ENCODE peak calls at places on chromosomes 4 and X, in six cellular contexts. R, V, F, C, X and S are unnamed samples.

GRCh38 chr4:173235050-173235449 is 66.4 kb downstream of the GALNT7 start:
- DNase-seq in R (no peak), V (no peak), F (no peak), C (no peak), X (no peak), S (no peak)

GRCh38 chr4:185384877-185385465 is 10.8 kb downstream of the LRP2BP start:
- DNase-seq in R (no peak), V (no peak), F (no peak), C (no peak), X (no peak), S (no peak)

GRCh38 chr4:40956726-40957255 is 207.0 kb downstream of the NSUN7 start:
- DNase-seq in R (no peak), V (peak; percentile 20), F (no peak), C (no peak), X (no peak), S (no peak)

GRCh38 chrX:44244008-44244407 is 99.5 kb downstream of the EFHC2 start:
- DNase-seq in R (no peak), V (peak; percentile 32), F (peak; percentile 6), C (no peak), X (no peak), S (no peak)

GRCh38 chr4:112348488-112349158 is 51.5 kb downstream of the ALPK1 start:
- DNase-seq in R (peak; percentile 54), V (peak; percentile 67), F (peak; percentile 51), C (no peak), X (no peak), S (no peak)

GRCh38 chr4:189498457-189498856 is 442.2 kb upstream of the FRG1 start:
- DNase-seq in R (no peak), V (no peak), F (no peak), C (no peak), X (no peak), S (no peak)

GRCh38 chrX:154727418-154728323 is 23.2 kb downstream of the GAB3 start:
- DNase-seq in R (peak; percentile 41), V (peak; percentile 77), F (no peak), C (peak; percentile 39), X (no peak), S (peak; percentile 47)

GRCh38 chr4:4575284-4576211 is 33.7 kb upstream of the STX18 start:
- DNase-seq in R (peak; percentile 65), V (peak; percentile 55), F (peak; percentile 83), C (peak; percentile 62), X (peak; percentile 66), S (peak; percentile 74)

GRCh38 chrX:124938715-124939114 is 381.0 kb upstream of the TEX13C start:
- DNase-seq in R (no peak), V (no peak), F (no peak), C (no peak), X (no peak), S (no peak)

GRCh38 chr4:152870605-152871004 is 65.5 kb upstream of the FHDC1 start:
- DNase-seq in R (no peak), V (no peak), F (no peak), C (no peak), X (no peak), S (no peak)

GRCh38 chr4:71229477-71230257 is 109.2 kb upstream of the SLC4A4 start:
- DNase-seq in R (no peak), V (peak; percentile 50), F (peak; percentile 30), C (no peak), X (peak; percentile 34), S (peak; percentile 31)

GRCh38 chr4:106195435-106195950 is 120.5 kb downstream of the TBCK start:
- DNase-seq in R (no peak), V (no peak), F (no peak), C (no peak), X (no peak), S (no peak)

GRCh38 chrX:614136-614535 is 16.5 kb upstream of the SHOX start:
- DNase-seq in R (no peak), V (no peak), F (no peak), C (no peak), X (no peak), S (no peak)

GRCh38 chrX:118976599-118977340 is 2.4 kb downstream of the LONRF3 start:
- DNase-seq in R (peak; percentile 62), V (no peak), F (no peak), C (peak; percentile 59), X (peak; percentile 75), S (peak; percentile 82)

GRCh38 chr4:2390146-2390545 is 28.3 kb downstream of the ZFYVE28 start:
- DNase-seq in R (no peak), V (no peak), F (no peak), C (no peak), X (no peak), S (no peak)

GRCh38 chr4:156948738-156949137 is 22.9 kb downstream of the PDGFC start:
- DNase-seq in R (no peak), V (no peak), F (no peak), C (no peak), X (no peak), S (no peak)

GRCh38 chr4:52260507-52261302 is 209.6 kb downstream of the SPATA18 start:
- DNase-seq in R (no peak), V (no peak), F (no peak), C (no peak), X (no peak), S (no peak)

GRCh38 chrX:75887833-75888232 is 102.8 kb upstream of the MAGEE2 start:
- DNase-seq in R (no peak), V (no peak), F (no peak), C (no peak), X (no peak), S (no peak)

GRCh38 chr4:16032871-16033505 is 50.8 kb downstream of the PROM1 start:
- DNase-seq in R (no peak), V (peak; percentile 75), F (peak; percentile 46), C (no peak), X (no peak), S (no peak)

GRCh38 chrX:53089224-53089842 is 4.6 kb upstream of the KANTR start:
- DNase-seq in R (no peak), V (peak; percentile 58), F (no peak), C (peak; percentile 58), X (peak; percentile 57), S (peak; percentile 65)

GRCh38 chr4:94741304-94741703 is 16.5 kb upstream of the BMPR1B start:
- DNase-seq in R (no peak), V (peak; percentile 16), F (no peak), C (no peak), X (no peak), S (no peak)

GRCh38 chr4:166078383-166078782 is 205.3 kb downstream of the TLL1 start:
- DNase-seq in R (no peak), V (no peak), F (no peak), C (no peak), X (no peak), S (no peak)

GRCh38 chrX:44651347-44651746 is 108.7 kb upstream of the FUNDC1 start:
- DNase-seq in R (no peak), V (peak; percentile 4), F (no peak), C (no peak), X (no peak), S (no peak)

GRCh38 chr4:76179398-76180318 is 31.5 kb upstream of the NUP54 start:
- DNase-seq in R (peak; percentile 79), V (peak; percentile 65), F (peak; percentile 84), C (peak; percentile 88), X (peak; percentile 93), S (peak; percentile 91)
- H3K4me1 ChIP-seq in R (peaks cover 17% of the 10 kb centered on the region), V (no peaks in the 10 kb centered on the region), F (no peaks in the 10 kb centered on the region), C (peaks cover 9% of the 10 kb centered on the region), X (peaks cover 35% of the 10 kb centered on the region), S (no peaks in the 10 kb centered on the region)

GRCh38 chr4:113762061-113762850 is 718 bp upstream of the CAMK2D start:
- DNase-seq in R (peak; percentile 100), V (peak; percentile 99), F (peak; percentile 97), C (peak; percentile 100), X (peak; percentile 99), S (peak; percentile 99)

GRCh38 chr4:113759696-113760093 is 1.8 kb downstream of the CAMK2D start:
- DNase-seq in R (no peak), V (peak; percentile 20), F (no peak), C (no peak), X (no peak), S (no peak)

GRCh38 chr4:113761682-113762060 is at the start of gene CAMK2D:
- DNase-seq in R (peak; percentile 89), V (peak; percentile 90), F (peak; percentile 78), C (peak; percentile 93), X (peak; percentile 86), S (peak; percentile 90)

GRCh38 chr4:113760094-113760851 is 1.3 kb downstream of the CAMK2D start:
- DNase-seq in R (peak; percentile 21), V (peak; percentile 59), F (no peak), C (peak; percentile 50), X (peak; percentile 32), S (peak; percentile 45)

GRCh38 chr4:113760852-113761681 is 471 bp downstream of the CAMK2D start:
- DNase-seq in R (peak; percentile 86), V (peak; percentile 73), F (peak; percentile 36), C (peak; percentile 86), X (peak; percentile 76), S (peak; percentile 84)
- H3K4me1 ChIP-seq in R (peaks cover 34% of the 10 kb centered on the region), V (peaks cover 2% of the 10 kb centered on the region), F (no peaks in the 10 kb centered on the region), C (peaks cover 1% of the 10 kb centered on the region), X (peaks cover 47% of the 10 kb centered on the region), S (peaks cover 9% of the 10 kb centered on the region)

GRCh38 chr4:10102981-10103330 is 13.6 kb downstream of the WDR1 start:
- DNase-seq in R (no peak), V (no peak), F (no peak), C (no peak), X (no peak), S (no peak)

GRCh38 chr4:10105920-10106319 is 10.7 kb downstream of the WDR1 start:
- DNase-seq in R (no peak), V (no peak), F (no peak), C (no peak), X (no peak), S (no peak)

GRCh38 chr4:10104991-10105276 is 11.7 kb downstream of the WDR1 start:
- DNase-seq in R (no peak), V (no peak), F (no peak), C (no peak), X (no peak), S (no peak)

GRCh38 chr4:10105421-10105820 is 11.2 kb downstream of the WDR1 start:
- DNase-seq in R (no peak), V (no peak), F (no peak), C (no peak), X (no peak), S (no peak)

DNA sequence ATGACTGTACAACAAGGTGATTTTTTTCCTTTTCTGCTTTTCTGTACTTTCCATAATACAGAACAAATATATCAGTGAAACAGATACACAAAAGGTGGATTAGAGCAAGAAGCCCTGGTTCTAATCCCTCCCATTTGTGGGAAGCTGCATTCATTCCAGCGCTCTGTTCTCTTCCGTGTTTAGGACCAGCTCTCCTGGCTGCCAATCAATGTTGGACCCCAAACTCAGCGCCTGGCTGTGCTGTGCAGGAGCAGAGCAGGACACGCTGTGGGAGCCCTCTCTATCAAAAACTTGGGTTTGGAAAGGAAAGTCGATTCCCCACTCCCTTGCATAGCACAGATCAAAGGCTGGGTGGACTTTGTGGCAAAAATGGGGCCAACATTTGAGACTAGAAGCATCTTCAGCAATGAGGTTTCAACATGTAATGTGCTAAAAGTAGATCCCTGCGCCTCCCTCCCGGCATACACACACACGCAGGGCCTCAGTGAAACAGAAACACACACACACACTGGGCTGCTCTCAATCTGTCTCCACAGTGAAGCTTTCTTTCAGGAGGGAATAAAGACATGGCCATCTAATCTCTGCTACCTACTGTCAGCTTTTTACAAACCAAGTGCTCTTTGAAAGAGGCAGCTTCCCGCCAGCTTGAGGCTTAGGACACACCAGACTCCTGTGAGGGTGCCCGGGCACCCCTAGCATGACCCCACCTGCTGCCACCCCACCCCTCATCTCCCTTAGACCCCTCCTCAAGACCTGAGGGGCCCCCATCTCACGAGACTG is 12.2 kb downstream of the WDR1 start:
- DNase-seq in R (no peak), V (no peak), F (no peak), C (no peak), X (no peak), S (no peak)
- H3K4me1 ChIP-seq in R (peaks cover 45% of the 10 kb centered on the region), V (peaks cover 51% of the 10 kb centered on the region), F (peaks cover 60% of the 10 kb centered on the region), C (peaks cover 37% of the 10 kb centered on the region), X (peaks cover 99% of the 10 kb centered on the region), S (peaks cover 91% of the 10 kb centered on the region)

GRCh38 chr4:54058171-54058570 is 6.2 kb downstream of the CHIC2 start:
- DNase-seq in R (no peak), V (no peak), F (no peak), C (no peak), X (no peak), S (no peak)
- H3K4me1 ChIP-seq in R (peaks cover 80% of the 10 kb centered on the region), V (peaks cover 2% of the 10 kb centered on the region), F (no peaks in the 10 kb centered on the region), C (peaks cover 4% of the 10 kb centered on the region), X (peaks cover 89% of the 10 kb centered on the region), S (peaks cover 39% of the 10 kb centered on the region)